ENCODE peak calls at places on chromosome 7, in four cellular contexts. S is iPS DF 6.9, Q is OCI-M1, Z is COR-L47. K is an unnamed sample.

GRCh38 chr7:101527844-101528667 is 101.0 kb downstream of the MYL10 start:
- DNase-seq in S (no peak), Q (no peak), Z (no peak), K (no peak)

GRCh38 chr7:143214789-143215679 is 6.8 kb upstream of the TAS2R40 start:
- DNase-seq in S (peak), Q (peak), Z (peak), K (peak)

GRCh38 chr7:108257954-108258353 is 127.8 kb upstream of the LAMB4 start:
- DNase-seq in S (no peak), Q (no peak), Z (no peak), K (no peak)

GRCh38 chr7:142892941-142893340 is 7.4 kb upstream of the TRPV6 start:
- DNase-seq in S (no peak), Q (no peak), Z (no peak), K (no peak)

GRCh38 chr7:15947749-15948148 is 261.3 kb upstream of the MEOX2 start:
- DNase-seq in S (no peak), Q (no peak), Z (no peak), K (no peak)

GRCh38 chr7:4164556-4164955 is 517.5 kb upstream of the FOXK1 start:
- DNase-seq in S (no peak), Q (no peak), Z (peak), K (peak)

GRCh38 chr7:147070886-147071285 is 954.3 kb downstream of the CNTNAP2 start:
- DNase-seq in S (no peak), Q (no peak), Z (no peak), K (no peak)

GRCh38 chr7:107414198-107414597 is 55.7 kb upstream of the GPR22 start:
- DNase-seq in S (no peak), Q (no peak), Z (no peak), K (no peak)

GRCh38 chr7:28245108-28245868 is 64.7 kb upstream of the JAZF1 start:
- DNase-seq in S (no peak), Q (no peak), Z (no peak), K (no peak)

GRCh38 chr7:93048136-93048930 is 69.4 kb downstream of the SAMD9 start:
- DNase-seq in S (no peak), Q (no peak), Z (no peak), K (no peak)

GRCh38 chr7:39265912-39266591 is 288.3 kb downstream of the POU6F2 start:
- DNase-seq in S (no peak), Q (no peak), Z (no peak), K (no peak)

GRCh38 chr7:88244287-88244686 is 24.4 kb upstream of the SRI start:
- DNase-seq in S (no peak), Q (no peak), Z (no peak), K (no peak)

GRCh38 chr7:20340839-20341238 is 10.1 kb downstream of the ITGB8 start:
- DNase-seq in S (no peak), Q (no peak), Z (no peak), K (no peak)

K was measured in NCI-H146.